ENCODE peak calls at places on chromosome 2, in eight cellular contexts. N, J, L, D, G, P, V and C are unnamed samples.
A peak's percentile ranks its signal among the peaks of the same experiment; 100 is the strongest.

GRCh38 chr2:95526360-95527341 is 42.1 kb upstream of the TRIM43B start:
- DNase-seq in N (peak; percentile 82), J (peak; percentile 86), L (peak; percentile 73), D (peak; percentile 24), G (peak; percentile 81), P (no peak), V (peak; percentile 16), C (peak; percentile 74)

GRCh38 chr2:6846967-6847695 is 18.6 kb downstream of the CMPK2 start:
- DNase-seq in N (no peak), J (no peak), L (no peak), D (no peak), G (no peak), P (no peak), V (no peak), C (no peak)

GRCh38 chr2:41283079-41283765 is 764.6 kb upstream of the PKDCC start:
- DNase-seq in N (no peak), J (no peak), L (no peak), D (no peak), G (no peak), P (no peak), V (no peak), C (no peak)

GRCh38 chr2:127570282-127571250 is 35.1 kb downstream of the MYO7B start:
- DNase-seq in N (no peak), J (peak; percentile 67), L (no peak), D (no peak), G (peak; percentile 29), P (no peak), V (no peak), C (peak; percentile 72)

GRCh38 chr2:50514881-50515280 is 517.1 kb downstream of the NRXN1 start:
- DNase-seq in N (no peak), J (no peak), L (no peak), D (no peak), G (no peak), P (peak; percentile 31), V (no peak), C (no peak)

GRCh38 chr2:191622374-191623320 is 55.3 kb upstream of the NABP1 start:
- DNase-seq in N (no peak), J (no peak), L (no peak), D (no peak), G (no peak), P (no peak), V (no peak), C (no peak)

GRCh38 chr2:128521482-128521881 is 202.8 kb upstream of the HS6ST1 start:
- DNase-seq in N (no peak), J (no peak), L (no peak), D (no peak), G (no peak), P (no peak), V (no peak), C (no peak)

GRCh38 chr2:193373139-193373538 is 1178.4 kb upstream of the TMEFF2 start:
- DNase-seq in N (no peak), J (no peak), L (no peak), D (no peak), G (no peak), P (no peak), V (no peak), C (no peak)

GRCh38 chr2:190380962-190381412 is 27.2 kb upstream of the MFSD6 start:
- DNase-seq in N (no peak), J (no peak), L (no peak), D (no peak), G (no peak), P (no peak), V (no peak), C (no peak)

GRCh38 chr2:58042486-58042970 is 4.1 kb upstream of the VRK2 start:
- DNase-seq in N (peak; percentile 75), J (no peak), L (peak; percentile 46), D (no peak), G (no peak), P (no peak), V (no peak), C (no peak)

GRCh38 chr2:241502281-241502680 is 6.1 kb downstream of the STK25 start:
- DNase-seq in N (no peak), J (peak; percentile 54), L (no peak), D (no peak), G (no peak), P (no peak), V (no peak), C (no peak)

GRCh38 chr2:184119920-184120820 is 478.2 kb upstream of the ZNF804A start:
- DNase-seq in N (no peak), J (no peak), L (no peak), D (no peak), G (no peak), P (no peak), V (no peak), C (no peak)

GRCh38 chr2:240811346-240812300 is 8.4 kb downstream of the KIF1A start:
- DNase-seq in N (no peak), J (peak; percentile 54), L (no peak), D (peak; percentile 2), G (no peak), P (no peak), V (no peak), C (no peak)

GRCh38 chr2:146392191-146392590 is 1452.6 kb upstream of the ACVR2A start:
- DNase-seq in N (no peak), J (peak; percentile 51), L (no peak), D (no peak), G (no peak), P (no peak), V (no peak), C (no peak)

GRCh38 chr2:58215429-58215828 is 25.7 kb downstream of the FANCL start:
- DNase-seq in N (no peak), J (no peak), L (peak; percentile 19), D (no peak), G (peak; percentile 23), P (no peak), V (no peak), C (no peak)

GRCh38 chr2:150487537-150488429 is at the start of gene RND3:
- DNase-seq in N (peak; percentile 92), J (peak; percentile 84), L (peak; percentile 98), D (no peak), G (peak; percentile 97), P (peak; percentile 98), V (no peak), C (peak; percentile 93)

GRCh38 chr2:207528980-207529329 is 807 bp upstream of the CREB1 start:
- DNase-seq in N (peak; percentile 20), J (no peak), L (peak; percentile 42), D (peak; percentile 61), G (no peak), P (no peak), V (peak; percentile 74), C (no peak)

GRCh38 chr2:37648316-37649011 is 23.0 kb downstream of the CDC42EP3 start:
- DNase-seq in N (no peak), J (peak; percentile 90), L (peak; percentile 22), D (peak; percentile 53), G (peak; percentile 38), P (no peak), V (peak; percentile 43), C (peak; percentile 89)

GRCh38 chr2:201157694-201158093 is 25.2 kb upstream of the CASP10 start:
- DNase-seq in N (no peak), J (no peak), L (peak; percentile 66), D (no peak), G (no peak), P (no peak), V (no peak), C (no peak)

GRCh38 chr2:201154615-201155014 is 28.3 kb upstream of the CASP10 start:
- DNase-seq in N (no peak), J (no peak), L (no peak), D (no peak), G (no peak), P (no peak), V (no peak), C (no peak)

GRCh38 chr2:201156051-201156450 is 26.9 kb upstream of the CASP10 start:
- DNase-seq in N (no peak), J (no peak), L (no peak), D (no peak), G (no peak), P (no peak), V (no peak), C (no peak)

GRCh38 chr2:201152999-201153398 is 29.9 kb upstream of the CASP10 start:
- DNase-seq in N (no peak), J (no peak), L (no peak), D (no peak), G (no peak), P (no peak), V (no peak), C (no peak)

GRCh38 chr2:201158111-201158929 is 24.6 kb upstream of the CASP10 start:
- DNase-seq in N (peak; percentile 77), J (peak; percentile 91), L (peak; percentile 93), D (peak; percentile 62), G (peak; percentile 78), P (no peak), V (peak; percentile 31), C (no peak)
- H3K36me3 ChIP-seq in N (peaks cover 8% of the 10 kb centered on the region), J (peaks cover 99% of the 10 kb centered on the region), L (peaks cover 22% of the 10 kb centered on the region), D (peaks cover 42% of the 10 kb centered on the region), G (peaks cover 35% of the 10 kb centered on the region), P (no peaks in the 10 kb centered on the region), V (peaks cover 40% of the 10 kb centered on the region), C (peaks cover 100% of the 10 kb centered on the region)

DNA sequence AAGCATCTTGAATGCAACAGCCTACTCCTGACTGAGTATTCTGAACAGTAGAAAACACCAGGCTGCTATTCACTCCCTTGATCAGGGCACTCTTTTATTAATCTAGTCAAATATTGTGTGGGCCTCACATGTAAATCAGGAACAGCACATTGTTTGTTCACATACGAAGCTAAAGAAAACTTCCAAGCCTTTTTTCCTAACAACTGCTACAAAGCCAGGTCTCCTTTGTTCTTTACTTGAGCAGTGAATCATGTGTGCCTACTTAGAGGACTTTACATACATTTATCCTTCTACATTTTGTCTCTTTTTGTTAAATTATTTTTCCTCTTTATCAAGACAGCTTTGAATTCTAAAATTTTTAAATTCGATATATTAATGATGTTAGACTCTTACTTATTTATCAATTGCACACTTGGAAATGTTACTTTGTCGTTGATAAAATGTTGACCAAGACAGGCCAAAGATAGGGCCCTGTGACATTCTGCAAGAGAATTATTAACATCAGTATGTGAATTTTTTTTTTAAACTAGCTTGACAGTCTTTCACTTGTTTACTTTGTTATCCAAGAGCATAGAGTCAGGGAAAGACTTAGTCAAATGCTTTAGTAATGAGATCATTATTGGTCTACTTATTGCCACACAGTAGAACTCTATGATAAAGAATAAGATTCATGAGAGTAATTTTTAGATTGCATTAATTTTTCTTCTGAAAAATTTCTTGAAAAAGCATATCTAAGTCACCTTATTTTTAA is 13.3 kb downstream of the SPATS2L start:
- DNase-seq in N (no peak), J (no peak), L (peak; percentile 17), D (no peak), G (no peak), P (no peak), V (no peak), C (no peak)
- H3K4me1 ChIP-seq in N (peaks cover 5% of the 10 kb centered on the region), J (peaks cover 4% of the 10 kb centered on the region), L (no peaks in the 10 kb centered on the region), D (no peaks in the 10 kb centered on the region), G (peaks cover 30% of the 10 kb centered on the region), P (peaks cover 14% of the 10 kb centered on the region), V (no peaks in the 10 kb centered on the region), C (peaks cover 79% of the 10 kb centered on the region)

GRCh38 chr2:215548714-215549113 is 112.8 kb upstream of the FN1 start:
- DNase-seq in N (no peak), J (no peak), L (no peak), D (no peak), G (no peak), P (no peak), V (no peak), C (no peak)
- H3K27ac ChIP-seq in N (no peak overlapping the region), J (no peak overlapping the region), L (no peak overlapping the region), D (no peak overlapping the region), G (no peak overlapping the region), P (no peak overlapping the region), V (no peak overlapping the region), C (no peak overlapping the region)

DNA sequence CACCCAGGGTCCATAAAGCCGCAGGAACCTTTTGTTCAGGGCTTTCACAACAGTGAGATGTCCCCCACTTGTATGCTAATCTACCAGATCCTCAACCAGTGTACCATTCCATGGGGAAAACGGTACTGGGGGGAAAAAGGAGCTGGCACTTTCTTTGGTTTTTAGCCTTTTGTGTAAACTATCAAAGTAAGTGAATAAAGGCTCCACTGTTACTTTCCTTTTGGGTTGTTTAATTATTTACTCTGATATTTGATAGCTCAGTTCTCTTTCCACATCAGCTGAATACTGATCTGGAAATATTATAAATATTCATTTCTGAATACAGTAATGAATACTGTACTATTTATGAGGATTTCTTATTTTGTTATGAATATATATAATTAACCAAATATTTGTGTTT is 20.3 kb downstream of the HADHA start:
- DNase-seq in N (no peak), J (no peak), L (no peak), D (no peak), G (no peak), P (no peak), V (no peak), C (no peak)
- H3K36me3 ChIP-seq in N (peaks cover 3% of the 10 kb centered on the region), J (peaks cover 100% of the 10 kb centered on the region), L (peaks cover 3% of the 10 kb centered on the region), D (peaks cover 13% of the 10 kb centered on the region), G (peaks cover 6% of the 10 kb centered on the region), P (peaks cover 6% of the 10 kb centered on the region), V (peaks cover 27% of the 10 kb centered on the region), C (peaks cover 9% of the 10 kb centered on the region)